ENCODE peak calls at places on chromosomes 2 and 18, in nine cellular contexts. L is HCT116; E is lower lobe of right lung; X is CD8-positive, alpha-beta T cell; I is CD8-positive, alpha-beta memory T cell; U is hepatocyte; Y is right lobe of liver; Z is body of pancreas; M is H9. K is an unnamed sample. For H3K4me1, the result is how much of the 10 kb centered on the place peaks cover.

GRCh38 chr2:24734741-24735140 is 58.5 kb downstream of the PTRHD1 start:
- DNase-seq in I (no peak), Y (no peak), Z (no peak), X (no peak), M (no peak), E (no peak), L (no peak), U (no peak), K (no peak)

GRCh38 chr2:37928377-37928776 is 3.3 kb downstream of the RMDN2 start:
- DNase-seq in Y (no peak), E (no peak), M (no peak), U (no peak), X (no peak), Z (no peak), L (no peak), I (no peak), K (no peak)

GRCh38 chr2:64212346-64212745 is 68.1 kb upstream of the PELI1 start:
- DNase-seq in X (no peak), I (no peak), Y (no peak), M (no peak), Z (no peak), E (no peak), L (no peak), U (no peak), K (no peak)

GRCh38 chr2:16508061-16508851 is 157.4 kb downstream of the CYRIA start:
- DNase-seq in Z (peak), M (peak), I (no peak), E (peak), L (no peak), X (no peak), Y (peak), U (peak), K (no peak)

GRCh38 chr2:60213865-60214657 is 339.4 kb downstream of the BCL11A start:
- DNase-seq in E (no peak), U (peak), Z (peak), Y (peak), M (no peak), L (no peak), I (no peak), X (no peak), K (no peak)

GRCh38 chr2:105102963-105103421 is 65.1 kb downstream of the MRPS9 start:
- DNase-seq in I (no peak), Y (no peak), L (peak), X (no peak), M (peak), U (no peak), E (no peak), Z (no peak), K (no peak)

GRCh38 chr2:191539068-191539467 is 138.9 kb upstream of the NABP1 start:
- DNase-seq in I (no peak), U (peak), X (peak), Y (no peak), M (no peak), Z (peak), E (no peak), L (peak), K (no peak)

GRCh38 chr2:138122891-138123290 is 158.6 kb downstream of the HNMT start:
- DNase-seq in M (no peak), X (no peak), Y (no peak), I (no peak), E (no peak), U (no peak), L (no peak), Z (no peak), K (no peak)

GRCh38 chr2:169265581-169265980 is 96.8 kb downstream of the LRP2 start:
- DNase-seq in M (no peak), I (no peak), L (no peak), X (no peak), Z (no peak), Y (no peak), E (no peak), U (no peak), K (no peak)

GRCh38 chr2:39696072-39696471 is 30.4 kb downstream of the TMEM178A start:
- DNase-seq in Z (no peak), Y (no peak), X (no peak), I (no peak), M (no peak), E (no peak), U (peak), L (no peak), K (no peak)

GRCh38 chr2:105626391-105626990 is 118.2 kb upstream of the NCK2 start:
- DNase-seq in L (no peak), I (no peak), M (no peak), Y (no peak), U (no peak), E (no peak), X (no peak), Z (no peak), K (no peak)

GRCh38 chr18:25456284-25456683 is 104.3 kb upstream of the ZNF521 start:
- DNase-seq in M (no peak), U (no peak), X (no peak), E (no peak), I (no peak), Y (no peak), Z (no peak), L (no peak), K (no peak)

GRCh38 chr18:25454728-25455127 is 102.8 kb upstream of the ZNF521 start:
- DNase-seq in L (no peak), Z (no peak), E (no peak), M (no peak), I (no peak), X (no peak), U (no peak), Y (no peak), K (no peak)

GRCh38 chr18:25453556-25454269 is 101.7 kb upstream of the ZNF521 start:
- DNase-seq in I (no peak), X (no peak), Z (no peak), M (no peak), L (no peak), U (peak), E (no peak), Y (no peak), K (no peak)

GRCh38 chr18:25457196-25457595 is 105.2 kb upstream of the ZNF521 start:
- DNase-seq in Z (no peak), M (no peak), E (no peak), U (no peak), I (no peak), X (no peak), L (no peak), Y (no peak), K (no peak)

GRCh38 chr18:25454270-25454659 is 102.3 kb upstream of the ZNF521 start:
- DNase-seq in Y (no peak), M (no peak), X (no peak), L (no peak), Z (no peak), E (no peak), U (no peak), I (no peak), K (no peak)
- H3K4me1 ChIP-seq in Y (under half), M (under half), X (under half), L (under half), Z (under half), E (under half), U (under half), I (under half), K (under half)

GRCh38 chr2:161170377-161170776 is 10.1 kb downstream of the TANK start:
- DNase-seq in E (no peak), Y (no peak), M (no peak), L (no peak), I (no peak), Z (no peak), X (no peak), U (no peak), K (no peak)

GRCh38 chr2:161166538-161167409 is 6.5 kb downstream of the TANK start:
- DNase-seq in L (peak), M (no peak), U (no peak), Z (no peak), X (peak), Y (no peak), I (peak), E (no peak), K (no peak)

GRCh38 chr2:161170917-161171594 is 10.8 kb downstream of the TANK start:
- DNase-seq in Y (no peak), M (no peak), X (no peak), Z (no peak), E (no peak), L (no peak), I (no peak), U (no peak), K (no peak)

GRCh38 chr2:161171595-161171929 is 11.3 kb downstream of the TANK start:
- DNase-seq in U (no peak), E (no peak), Z (no peak), L (no peak), Y (no peak), M (no peak), X (no peak), I (no peak), K (no peak)

DNA sequence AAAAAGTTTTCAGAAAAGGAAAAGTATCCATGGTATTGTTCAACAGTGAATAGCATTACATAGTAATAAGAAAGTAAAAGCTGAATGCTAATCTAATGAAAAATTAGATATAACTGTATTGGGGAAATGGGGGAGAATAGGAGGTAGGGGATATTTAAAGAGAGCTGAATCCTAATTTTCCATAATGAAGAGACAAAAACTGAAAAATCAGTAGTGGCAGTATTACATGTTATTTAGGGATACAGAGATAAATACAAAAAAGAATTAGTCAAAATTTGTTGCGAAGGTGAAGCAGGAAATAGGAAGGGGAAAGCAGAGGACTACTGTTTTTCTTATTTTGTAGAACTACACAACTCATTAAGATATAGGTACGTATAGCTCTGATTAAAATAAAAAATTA is 9.1 kb downstream of the TANK start:
- DNase-seq in E (no peak), Z (no peak), I (no peak), M (no peak), U (no peak), X (no peak), L (no peak), Y (no peak), K (no peak)
- H3K4me1 ChIP-seq in E (half or more), Z (under half), I (under half), M (under half), U (under half), X (under half), L (half or more), Y (under half), K (under half)

DNA sequence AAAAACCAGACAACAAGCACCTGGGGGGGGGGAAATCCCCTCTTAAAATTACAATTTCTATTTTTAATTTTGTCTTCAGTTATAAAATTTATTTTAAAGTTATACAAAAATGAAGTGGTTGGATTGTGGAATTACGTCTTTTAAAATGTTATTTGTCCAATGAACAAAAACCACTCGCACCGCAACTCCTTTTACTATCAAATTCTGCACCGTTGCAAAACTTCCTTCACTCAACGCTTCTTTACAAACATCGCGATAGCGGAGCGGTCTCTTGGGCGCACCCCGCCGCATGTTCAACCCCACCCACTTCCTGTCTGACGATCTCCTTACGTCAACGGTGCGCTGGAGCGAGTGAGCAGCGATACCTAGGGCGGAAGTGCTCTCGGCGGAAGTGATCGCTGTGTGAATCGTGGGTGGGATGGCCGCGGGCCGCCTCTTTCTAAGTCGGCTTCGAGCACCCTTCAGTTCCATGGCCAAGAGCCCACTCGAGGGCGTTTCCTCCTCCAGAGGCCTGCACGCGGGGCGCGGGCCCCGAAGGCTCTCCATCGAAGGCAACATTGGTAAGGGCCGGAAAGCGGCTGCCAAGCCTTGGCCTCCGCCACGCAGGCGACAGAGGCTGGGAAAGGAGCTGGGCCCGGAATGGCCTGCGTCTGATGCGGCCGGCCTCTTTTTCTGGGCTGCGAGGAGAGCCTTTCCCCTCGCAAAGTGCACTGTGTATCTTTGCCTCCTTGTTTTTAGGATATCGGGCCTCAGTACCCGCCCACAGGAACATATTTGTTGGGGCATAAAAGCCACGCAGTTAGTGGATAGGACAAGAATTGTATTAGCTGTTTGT is at the start of gene DGUOK:
- DNase-seq in I (peak), M (peak), Z (peak), U (peak), Y (peak), L (peak), E (peak), X (peak), K (peak)
- H3K4me1 ChIP-seq in I (under half), M (under half), Z (under half), U (under half), Y (under half), L (under half), E (under half), X (under half), K (half or more)

GRCh38 chr2:165793779-165794519 is at the start of gene GALNT3:
- DNase-seq in L (peak), X (peak), I (peak), E (peak), Z (peak), U (peak), Y (peak), M (peak), K (no peak)

GRCh38 chr2:165793161-165793778 is 777 bp downstream of the GALNT3 start:
- DNase-seq in L (peak), Y (peak), X (no peak), E (peak), U (peak), Z (peak), M (peak), I (no peak), K (no peak)

GRCh38 chr2:165794520-165794882 is 454 bp upstream of the GALNT3 start:
- DNase-seq in Z (peak), Y (peak), I (peak), M (peak), X (peak), U (peak), L (peak), E (peak), K (no peak)

GRCh38 chr2:165790461-165790860 is 3.6 kb downstream of the GALNT3 start:
- DNase-seq in I (no peak), M (no peak), U (no peak), X (no peak), Y (no peak), Z (no peak), L (no peak), E (no peak), K (no peak)

DNA sequence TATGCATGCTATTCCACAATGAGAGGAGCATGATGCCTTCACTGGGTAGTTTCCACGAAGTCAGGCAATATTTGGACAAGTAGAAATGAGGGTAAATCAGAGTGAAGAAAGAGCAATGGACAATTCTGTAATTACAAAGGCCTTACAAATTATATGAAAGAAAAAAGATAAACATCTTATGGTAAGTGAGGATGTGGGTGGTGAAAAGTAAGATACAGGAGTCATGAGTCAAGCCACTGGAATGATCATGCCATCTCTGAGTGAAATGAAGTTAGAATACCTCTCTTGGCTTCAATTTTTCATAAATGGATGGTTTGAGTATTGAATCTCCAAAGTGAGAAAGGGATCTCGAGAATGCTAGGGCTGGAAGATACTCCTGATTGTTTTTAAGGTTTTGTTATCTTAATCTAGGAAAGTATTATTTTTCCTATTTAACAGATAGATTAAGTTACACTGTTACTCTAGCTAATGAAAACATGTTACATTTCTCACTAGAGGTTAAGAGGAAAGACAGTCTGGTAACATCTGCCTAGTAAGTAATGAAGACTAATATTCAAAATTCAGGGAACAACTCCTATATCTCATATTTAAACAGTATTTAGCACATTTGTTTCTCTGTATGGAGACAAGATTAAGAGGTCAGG is 2.1 kb downstream of the GALNT3 start:
- DNase-seq in U (no peak), E (no peak), M (no peak), L (no peak), X (no peak), Y (no peak), Z (no peak), I (no peak), K (no peak)
- H3K4me1 ChIP-seq in U (under half), E (under half), M (under half), L (under half), X (under half), Y (under half), Z (under half), I (under half), K (under half)

GRCh38 chr2:20633794-20634259 is 17.1 kb downstream of the HS1BP3 start:
- DNase-seq in L (no peak), E (peak), Y (no peak), U (peak), Z (peak), I (no peak), X (no peak), M (no peak), K (no peak)

GRCh38 chr2:20634430-20635095 is 16.3 kb downstream of the HS1BP3 start:
- DNase-seq in L (no peak), X (no peak), M (no peak), Z (peak), I (no peak), E (peak), Y (no peak), U (no peak), K (no peak)

GRCh38 chr2:20635698-20636584 is 15.0 kb downstream of the HS1BP3 start:
- DNase-seq in I (no peak), X (peak), U (peak), Z (peak), E (peak), Y (peak), M (peak), L (peak), K (peak)

GRCh38 chr2:20637147-20637546 is 13.8 kb downstream of the HS1BP3 start:
- DNase-seq in I (no peak), E (no peak), M (no peak), Z (no peak), X (no peak), L (no peak), Y (no peak), U (no peak), K (no peak)

GRCh38 chr2:20635096-20635475 is 15.8 kb downstream of the HS1BP3 start:
- DNase-seq in Y (no peak), L (no peak), E (peak), Z (no peak), U (no peak), X (no peak), M (no peak), I (no peak), K (no peak)
- H3K4me1 ChIP-seq in Y (under half), L (under half), E (under half), Z (under half), U (under half), X (under half), M (under half), I (under half), K (half or more)

K was measured in esophagus muscularis mucosa.